ENCODE peak calls at places on chromosome 17, in eight cellular contexts. One of them, this sample, is unnamed.

GRCh38 chr17:37389160-37389559 is 13.4 kb downstream of the C17orf78 start:
- DNase-seq in lower leg skin: no peak
- DNase-seq in progenitor cell of endocrine pancreas: no peak
- DNase-seq in GM06990: no peak
- DNase-seq in RWPE1: no peak
- DNase-seq in PC-3: no peak
- DNase-seq in dorsolateral prefrontal cortex: no peak
- DNase-seq in heart right ventricle: no peak
- DNase-seq in this sample: no peak

GRCh38 chr17:82366749-82367148 is 4.8 kb upstream of the UTS2R start:
- DNase-seq in lower leg skin: no peak
- DNase-seq in progenitor cell of endocrine pancreas: no peak
- DNase-seq in GM06990: no peak
- DNase-seq in RWPE1: no peak
- DNase-seq in PC-3: peak; percentile 15
- DNase-seq in dorsolateral prefrontal cortex: no peak
- DNase-seq in heart right ventricle: no peak
- DNase-seq in this sample: no peak

GRCh38 chr17:77729587-77729986 is 228.9 kb upstream of the TNRC6C start:
- DNase-seq in lower leg skin: peak; percentile 12
- DNase-seq in progenitor cell of endocrine pancreas: peak; percentile 4
- DNase-seq in GM06990: no peak
- DNase-seq in RWPE1: no peak
- DNase-seq in PC-3: no peak
- DNase-seq in dorsolateral prefrontal cortex: no peak
- DNase-seq in heart right ventricle: no peak
- DNase-seq in this sample: no peak

GRCh38 chr17:416293-417206 is 63.9 kb upstream of the RPH3AL start:
- DNase-seq in lower leg skin: no peak
- DNase-seq in progenitor cell of endocrine pancreas: no peak
- DNase-seq in GM06990: peak; percentile 72
- DNase-seq in RWPE1: no peak
- DNase-seq in PC-3: no peak
- DNase-seq in dorsolateral prefrontal cortex: no peak
- DNase-seq in heart right ventricle: no peak
- DNase-seq in this sample: no peak

GRCh38 chr17:59845595-59846390 is 47.0 kb downstream of the TUBD1 start:
- DNase-seq in lower leg skin: peak; percentile 77
- DNase-seq in progenitor cell of endocrine pancreas: no peak
- DNase-seq in GM06990: no peak
- DNase-seq in RWPE1: peak; percentile 59
- DNase-seq in PC-3: peak; percentile 99
- DNase-seq in dorsolateral prefrontal cortex: no peak
- DNase-seq in heart right ventricle: no peak
- DNase-seq in this sample: peak; percentile 25

GRCh38 chr17:49907279-49907678 is 59.4 kb upstream of the TAC4 start:
- DNase-seq in lower leg skin: no peak
- DNase-seq in progenitor cell of endocrine pancreas: no peak
- DNase-seq in GM06990: no peak
- DNase-seq in RWPE1: no peak
- DNase-seq in PC-3: no peak
- DNase-seq in dorsolateral prefrontal cortex: no peak
- DNase-seq in heart right ventricle: no peak
- DNase-seq in this sample: no peak

GRCh38 chr17:17096438-17097178 is 54.4 kb downstream of the MPRIP start:
- DNase-seq in lower leg skin: no peak
- DNase-seq in progenitor cell of endocrine pancreas: no peak
- DNase-seq in GM06990: no peak
- DNase-seq in RWPE1: no peak
- DNase-seq in PC-3: no peak
- DNase-seq in dorsolateral prefrontal cortex: no peak
- DNase-seq in heart right ventricle: no peak
- DNase-seq in this sample: no peak

GRCh38 chr17:61261001-61261587 is 138.5 kb upstream of the TBX2 start:
- DNase-seq in lower leg skin: no peak
- DNase-seq in progenitor cell of endocrine pancreas: no peak
- DNase-seq in GM06990: no peak
- DNase-seq in RWPE1: no peak
- DNase-seq in PC-3: no peak
- DNase-seq in dorsolateral prefrontal cortex: no peak
- DNase-seq in heart right ventricle: no peak
- DNase-seq in this sample: no peak

GRCh38 chr17:59139939-59140338 is 15.0 kb downstream of the SKA2 start:
- DNase-seq in lower leg skin: no peak
- DNase-seq in progenitor cell of endocrine pancreas: no peak
- DNase-seq in GM06990: no peak
- DNase-seq in RWPE1: peak; percentile 45
- DNase-seq in PC-3: no peak
- DNase-seq in dorsolateral prefrontal cortex: no peak
- DNase-seq in heart right ventricle: no peak
- DNase-seq in this sample: no peak

GRCh38 chr17:38654411-38655398 is 20.1 kb downstream of the EPOP start:
- DNase-seq in lower leg skin: no peak
- DNase-seq in progenitor cell of endocrine pancreas: no peak
- DNase-seq in GM06990: peak; percentile 76
- DNase-seq in RWPE1: no peak
- DNase-seq in PC-3: no peak
- DNase-seq in dorsolateral prefrontal cortex: no peak
- DNase-seq in heart right ventricle: no peak
- DNase-seq in this sample: no peak

GRCh38 chr17:32493581-32494513 is 7.1 kb downstream of the CDK5R1 start:
- DNase-seq in lower leg skin: peak; percentile 59
- DNase-seq in progenitor cell of endocrine pancreas: no peak
- DNase-seq in GM06990: no peak
- DNase-seq in RWPE1: no peak
- DNase-seq in PC-3: no peak
- DNase-seq in dorsolateral prefrontal cortex: no peak
- DNase-seq in heart right ventricle: no peak
- DNase-seq in this sample: no peak

GRCh38 chr17:10612957-10613744 is 44.0 kb downstream of the MYH3 start:
- DNase-seq in lower leg skin: peak; percentile 26
- DNase-seq in progenitor cell of endocrine pancreas: no peak
- DNase-seq in GM06990: no peak
- DNase-seq in RWPE1: no peak
- DNase-seq in PC-3: no peak
- DNase-seq in dorsolateral prefrontal cortex: no peak
- DNase-seq in heart right ventricle: no peak
- DNase-seq in this sample: no peak

GRCh38 chr17:66407864-66408263 is 105.5 kb downstream of the PRKCA start:
- DNase-seq in lower leg skin: no peak
- DNase-seq in progenitor cell of endocrine pancreas: no peak
- DNase-seq in GM06990: no peak
- DNase-seq in RWPE1: no peak
- DNase-seq in PC-3: no peak
- DNase-seq in dorsolateral prefrontal cortex: no peak
- DNase-seq in heart right ventricle: no peak
- DNase-seq in this sample: no peak

GRCh38 chr17:148757-149156 is 11.4 kb downstream of the SCGB1C2 start:
- DNase-seq in lower leg skin: no peak
- DNase-seq in progenitor cell of endocrine pancreas: peak; percentile 1
- DNase-seq in GM06990: no peak
- DNase-seq in RWPE1: no peak
- DNase-seq in PC-3: no peak
- DNase-seq in dorsolateral prefrontal cortex: no peak
- DNase-seq in heart right ventricle: peak; percentile 3
- DNase-seq in this sample: no peak

GRCh38 chr17:49687878-49688491 is 10.1 kb upstream of the SPOP start:
- DNase-seq in lower leg skin: peak; percentile 74
- DNase-seq in progenitor cell of endocrine pancreas: no peak
- DNase-seq in GM06990: no peak
- DNase-seq in RWPE1: no peak
- DNase-seq in PC-3: peak; percentile 49
- DNase-seq in dorsolateral prefrontal cortex: no peak
- DNase-seq in heart right ventricle: peak; percentile 29
- DNase-seq in this sample: no peak

GRCh38 chr17:11331790-11332526 is 90.9 kb downstream of the SHISA6 start:
- DNase-seq in lower leg skin: no peak
- DNase-seq in progenitor cell of endocrine pancreas: no peak
- DNase-seq in GM06990: no peak
- DNase-seq in RWPE1: no peak
- DNase-seq in PC-3: no peak
- DNase-seq in dorsolateral prefrontal cortex: no peak
- DNase-seq in heart right ventricle: no peak
- DNase-seq in this sample: no peak

GRCh38 chr17:41539979-41540701 is 12.0 kb upstream of the KRT19 start:
- DNase-seq in lower leg skin: no peak
- DNase-seq in progenitor cell of endocrine pancreas: no peak
- DNase-seq in GM06990: no peak
- DNase-seq in RWPE1: no peak
- DNase-seq in PC-3: no peak
- DNase-seq in dorsolateral prefrontal cortex: no peak
- DNase-seq in heart right ventricle: no peak
- DNase-seq in this sample: no peak

GRCh38 chr17:17156107-17156506 is 50.0 kb downstream of the PLD6 start:
- DNase-seq in lower leg skin: no peak
- DNase-seq in progenitor cell of endocrine pancreas: no peak
- DNase-seq in GM06990: no peak
- DNase-seq in RWPE1: peak; percentile 71
- DNase-seq in PC-3: peak; percentile 83
- DNase-seq in dorsolateral prefrontal cortex: no peak
- DNase-seq in heart right ventricle: no peak
- DNase-seq in this sample: no peak

GRCh38 chr17:16027708-16028584 is 28.3 kb downstream of the TTC19 start:
- DNase-seq in lower leg skin: no peak
- DNase-seq in progenitor cell of endocrine pancreas: no peak
- DNase-seq in GM06990: peak; percentile 14
- DNase-seq in RWPE1: peak; percentile 90
- DNase-seq in PC-3: peak; percentile 97
- DNase-seq in dorsolateral prefrontal cortex: no peak
- DNase-seq in heart right ventricle: no peak
- DNase-seq in this sample: no peak

GRCh38 chr17:48878920-48879898 is 13.4 kb upstream of the ATP5MC1 start:
- DNase-seq in lower leg skin: peak; percentile 90
- DNase-seq in progenitor cell of endocrine pancreas: peak; percentile 14
- DNase-seq in GM06990: no peak
- DNase-seq in RWPE1: peak; percentile 81
- DNase-seq in PC-3: peak; percentile 91
- DNase-seq in dorsolateral prefrontal cortex: no peak
- DNase-seq in heart right ventricle: peak; percentile 55
- DNase-seq in this sample: no peak

GRCh38 chr17:62657664-62658063 is 30.2 kb downstream of the MRC2 start:
- DNase-seq in lower leg skin: no peak
- DNase-seq in progenitor cell of endocrine pancreas: no peak
- DNase-seq in GM06990: no peak
- DNase-seq in RWPE1: no peak
- DNase-seq in PC-3: no peak
- DNase-seq in dorsolateral prefrontal cortex: no peak
- DNase-seq in heart right ventricle: no peak
- DNase-seq in this sample: no peak

DNA sequence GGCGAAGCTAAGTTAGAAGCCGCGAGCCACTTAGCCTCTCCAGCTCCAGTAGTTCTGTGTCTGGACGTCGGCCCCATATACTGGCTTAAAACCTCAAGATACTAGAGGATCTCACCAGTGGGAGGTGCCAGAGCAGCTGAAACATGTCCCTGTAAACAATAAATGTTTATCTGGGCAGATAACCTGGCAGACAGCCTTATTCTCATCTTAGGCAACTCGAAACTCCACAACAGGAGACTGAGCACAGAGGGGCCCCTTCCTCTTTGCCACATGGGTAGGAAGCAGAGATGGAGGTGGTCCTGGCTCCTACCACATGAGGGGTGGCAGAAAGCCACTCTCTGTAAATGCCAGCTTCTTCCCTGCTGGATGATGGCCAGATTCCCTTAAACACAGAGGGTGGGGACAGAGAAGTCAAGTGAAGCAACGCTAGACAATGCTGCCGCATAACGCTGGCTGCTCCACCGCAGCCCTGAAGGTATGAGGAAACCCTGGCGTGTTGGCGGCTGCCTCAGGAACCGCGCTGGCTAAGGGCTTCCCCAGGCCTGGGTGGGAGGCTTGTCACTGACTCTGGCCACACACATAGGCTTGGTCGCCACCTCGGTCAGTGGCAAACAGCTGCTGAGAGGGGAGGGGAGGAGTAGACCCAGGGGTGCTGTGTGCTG is 67.9 kb downstream of the HIC1 start:
- DNase-seq in lower leg skin: peak; percentile 91
- DNase-seq in progenitor cell of endocrine pancreas: no peak
- DNase-seq in GM06990: peak; percentile 54
- DNase-seq in RWPE1: no peak
- DNase-seq in PC-3: no peak
- DNase-seq in dorsolateral prefrontal cortex: no peak
- DNase-seq in heart right ventricle: peak; percentile 54
- DNase-seq in this sample: no peak
- TF ChIP-seq CTCF in lower leg skin: no peak
- TF ChIP-seq CTCF in progenitor cell of endocrine pancreas: no peak
- TF ChIP-seq CTCF in GM06990: no peak
- TF ChIP-seq CTCF in RWPE1: no peak
- TF ChIP-seq CTCF in PC-3: no peak
- TF ChIP-seq CTCF in dorsolateral prefrontal cortex: no peak
- TF ChIP-seq CTCF in heart right ventricle: peak; percentile 25
- TF ChIP-seq CTCF in this sample: no peak

GRCh38 chr17:81302861-81303326 is 7.8 kb upstream of the SLC38A10 start:
- DNase-seq in lower leg skin: no peak
- DNase-seq in progenitor cell of endocrine pancreas: no peak
- DNase-seq in GM06990: no peak
- DNase-seq in RWPE1: no peak
- DNase-seq in PC-3: no peak
- DNase-seq in dorsolateral prefrontal cortex: no peak
- DNase-seq in heart right ventricle: no peak
- DNase-seq in this sample: no peak
- TF ChIP-seq CTCF in lower leg skin: no peak
- TF ChIP-seq CTCF in progenitor cell of endocrine pancreas: peak; percentile 28
- TF ChIP-seq CTCF in GM06990: no peak
- TF ChIP-seq CTCF in RWPE1: no peak
- TF ChIP-seq CTCF in PC-3: no peak
- TF ChIP-seq CTCF in dorsolateral prefrontal cortex: no peak
- TF ChIP-seq CTCF in heart right ventricle: no peak
- TF ChIP-seq CTCF in this sample: no peak

GRCh38 chr17:46193626-46194392 is 580 bp upstream of the KANSL1 start:
- DNase-seq in lower leg skin: peak; percentile 99
- DNase-seq in progenitor cell of endocrine pancreas: peak; percentile 82
- DNase-seq in GM06990: peak; percentile 99
- DNase-seq in RWPE1: peak; percentile 96
- DNase-seq in PC-3: peak; percentile 99
- DNase-seq in dorsolateral prefrontal cortex: peak; percentile 98
- DNase-seq in heart right ventricle: peak; percentile 96
- DNase-seq in this sample: peak; percentile 89
- TF ChIP-seq CTCF in lower leg skin: peak; percentile 9
- TF ChIP-seq CTCF in progenitor cell of endocrine pancreas: peak; percentile 35
- TF ChIP-seq CTCF in GM06990: no peak
- TF ChIP-seq CTCF in RWPE1: peak; percentile 46
- TF ChIP-seq CTCF in PC-3: peak; percentile 41
- TF ChIP-seq CTCF in dorsolateral prefrontal cortex: peak; percentile 32
- TF ChIP-seq CTCF in heart right ventricle: peak; percentile 26
- TF ChIP-seq CTCF in this sample: no peak

DNA sequence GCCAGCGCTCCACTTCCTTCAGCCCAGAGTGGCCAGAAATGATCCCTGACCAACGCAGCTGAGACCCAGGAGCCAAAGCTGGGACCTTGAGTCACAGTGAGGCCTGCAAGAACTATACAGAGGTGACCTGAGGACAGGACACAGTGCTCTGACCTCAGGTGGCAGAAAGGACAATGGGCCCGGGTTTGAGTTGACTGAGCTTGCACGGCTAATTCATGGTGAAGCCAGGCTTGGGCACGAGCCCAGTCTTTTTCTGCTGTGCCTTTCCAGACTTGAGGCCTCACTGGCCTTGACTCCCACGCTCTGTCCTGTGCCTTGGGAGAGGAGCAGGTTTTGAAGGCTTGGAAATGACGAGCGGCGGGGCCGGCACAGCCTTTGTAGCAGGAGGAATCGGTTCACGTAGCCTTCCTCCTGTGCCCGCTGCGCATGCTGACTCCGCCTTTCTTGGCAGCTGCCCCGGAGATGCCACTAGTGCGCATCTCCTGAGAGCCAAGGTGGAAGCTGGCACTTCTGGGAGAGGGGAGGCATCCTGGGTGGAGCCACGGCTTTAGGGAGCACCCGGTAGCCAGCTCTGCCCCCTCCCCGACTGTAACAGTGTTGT is 34.9 kb downstream of the NDEL1 start:
- DNase-seq in lower leg skin: peak; percentile 89
- DNase-seq in progenitor cell of endocrine pancreas: no peak
- DNase-seq in GM06990: no peak
- DNase-seq in RWPE1: peak; percentile 24
- DNase-seq in PC-3: no peak
- DNase-seq in dorsolateral prefrontal cortex: peak; percentile 74
- DNase-seq in heart right ventricle: peak; percentile 48
- DNase-seq in this sample: no peak
- TF ChIP-seq CTCF in lower leg skin: no peak
- TF ChIP-seq CTCF in progenitor cell of endocrine pancreas: no peak
- TF ChIP-seq CTCF in GM06990: no peak
- TF ChIP-seq CTCF in RWPE1: no peak
- TF ChIP-seq CTCF in PC-3: no peak
- TF ChIP-seq CTCF in dorsolateral prefrontal cortex: no peak
- TF ChIP-seq CTCF in heart right ventricle: no peak
- TF ChIP-seq CTCF in this sample: no peak

This sample was measured in activated B cell treated with CpG ODN at 0.5 μM for 24 hours.